ENCODE peak calls at places on chromosomes 6 and 20, in nine cellular contexts. I is A549, K is heart right ventricle, D is H7, P is adrenal gland, E is mucosa of descending colon, F is right cardiac atrium, V is choroid plexus epithelial cell, X is AG04450. Y is an unnamed sample.

GRCh38 chr6:79079425-79080130 is 1.5 kb upstream of the PHIP start:
- DNase-seq in I (no peak), D (peak; percentile 8), P (no peak), K (no peak), X (no peak), F (no peak), V (peak; percentile 58), E (no peak), Y (peak; percentile 10)

GRCh38 chr6:124881898-124882579 is 80.2 kb upstream of the RNF217 start:
- DNase-seq in X (peak; percentile 24), P (no peak), I (peak; percentile 47), D (peak; percentile 27), V (peak; percentile 74), E (no peak), K (no peak), F (peak; percentile 78), Y (peak; percentile 47)

GRCh38 chr20:58236612-58237317 is 8.3 kb upstream of the ANKRD60 start:
- DNase-seq in P (peak; percentile 84), X (no peak), K (peak; percentile 77), I (peak; percentile 67), V (peak; percentile 74), D (peak; percentile 92), F (peak; percentile 89), E (peak; percentile 73), Y (peak; percentile 64)

GRCh38 chr20:8095648-8096572 is 36.2 kb upstream of the PLCB1 start:
- DNase-seq in V (peak; percentile 80), D (no peak), I (no peak), K (no peak), P (no peak), X (no peak), F (no peak), E (no peak), Y (peak; percentile 37)

GRCh38 chr20:48052492-48052870 is 267.2 kb upstream of the SULF2 start:
- DNase-seq in D (no peak), V (no peak), E (no peak), P (no peak), F (no peak), K (no peak), X (no peak), I (no peak), Y (peak; percentile 45)

GRCh38 chr6:143157146-143157545 is 96.5 kb downstream of the AIG1 start:
- DNase-seq in K (no peak), F (no peak), P (no peak), I (no peak), X (no peak), V (no peak), D (no peak), E (no peak), Y (peak; percentile 39)

GRCh38 chr6:11279213-11279780 is 46.8 kb upstream of the NEDD9 start:
- DNase-seq in I (no peak), X (no peak), E (no peak), P (no peak), F (peak; percentile 54), K (no peak), V (no peak), D (no peak), Y (peak; percentile 68)

GRCh38 chr6:168419569-168419968 is 21.4 kb upstream of the SMOC2 start:
- DNase-seq in V (no peak), D (no peak), E (no peak), I (no peak), F (no peak), P (no peak), X (no peak), K (no peak), Y (no peak)

GRCh38 chr6:89287351-89288028 is 27.6 kb downstream of the GABRR2 start:
- DNase-seq in E (no peak), P (no peak), V (no peak), F (no peak), X (no peak), I (no peak), K (no peak), D (no peak), Y (no peak)

GRCh38 chr6:159533568-159533967 is 159.5 kb downstream of the SOD2 start:
- DNase-seq in K (no peak), X (no peak), I (no peak), F (no peak), D (no peak), P (no peak), E (no peak), V (no peak), Y (peak; percentile 9)

GRCh38 chr20:32539817-32540675 is 45.1 kb downstream of the NOL4L start:
- DNase-seq in X (no peak), I (no peak), V (no peak), P (no peak), K (no peak), E (peak; percentile 76), F (peak; percentile 73), D (no peak), Y (no peak)

GRCh38 chr6:127117979-127118504 is 429 bp upstream of the RSPO3 start:
- DNase-seq in K (no peak), V (no peak), D (peak; percentile 73), X (no peak), P (no peak), E (no peak), F (peak; percentile 44), I (no peak), Y (peak; percentile 31)

GRCh38 chr6:45626087-45626891 is 248.6 kb upstream of the SUPT3H start:
- DNase-seq in V (peak; percentile 58), I (no peak), P (no peak), K (no peak), E (no peak), F (no peak), D (no peak), X (peak; percentile 65), Y (peak; percentile 93)

GRCh38 chr20:44033344-44033743 is 118.7 kb downstream of the TOX2 start:
- DNase-seq in I (no peak), X (no peak), D (no peak), E (no peak), K (no peak), F (no peak), V (peak; percentile 50), P (no peak), Y (peak; percentile 45)

GRCh38 chr20:36153754-36154695 is 515 bp upstream of the EPB41L1 start:
- DNase-seq in D (peak; percentile 96), I (peak; percentile 60), P (peak; percentile 92), F (peak; percentile 96), X (no peak), V (peak; percentile 54), E (peak; percentile 82), K (peak; percentile 92), Y (peak; percentile 52)

GRCh38 chr6:22829070-22829469 is 259.7 kb downstream of the HDGFL1 start:
- DNase-seq in P (no peak), X (no peak), V (no peak), D (no peak), E (no peak), K (no peak), F (no peak), I (no peak), Y (no peak)

GRCh38 chr6:79431469-79431868 is 105.8 kb downstream of the LCA5 start:
- DNase-seq in F (no peak), I (peak; percentile 14), V (no peak), K (no peak), D (peak; percentile 42), X (no peak), P (no peak), E (no peak), Y (no peak)

GRCh38 chr6:4687989-4688947 is 87.9 kb upstream of the CDYL start:
- DNase-seq in D (peak; percentile 9), K (no peak), E (no peak), V (peak; percentile 87), I (peak; percentile 76), F (no peak), X (peak; percentile 42), P (peak; percentile 36), Y (peak; percentile 90)
- H3K4me3 ChIP-seq in D (no peak overlapping the region), K (peak overlapping the region; percentile 10), E (no peak overlapping the region), V (peak overlapping the region; percentile 28), I (peak overlapping the region; percentile 24), F (no peak overlapping the region), X (peak overlapping the region; percentile 33), P (no peak overlapping the region), Y (peak overlapping the region; percentile 31)

DNA sequence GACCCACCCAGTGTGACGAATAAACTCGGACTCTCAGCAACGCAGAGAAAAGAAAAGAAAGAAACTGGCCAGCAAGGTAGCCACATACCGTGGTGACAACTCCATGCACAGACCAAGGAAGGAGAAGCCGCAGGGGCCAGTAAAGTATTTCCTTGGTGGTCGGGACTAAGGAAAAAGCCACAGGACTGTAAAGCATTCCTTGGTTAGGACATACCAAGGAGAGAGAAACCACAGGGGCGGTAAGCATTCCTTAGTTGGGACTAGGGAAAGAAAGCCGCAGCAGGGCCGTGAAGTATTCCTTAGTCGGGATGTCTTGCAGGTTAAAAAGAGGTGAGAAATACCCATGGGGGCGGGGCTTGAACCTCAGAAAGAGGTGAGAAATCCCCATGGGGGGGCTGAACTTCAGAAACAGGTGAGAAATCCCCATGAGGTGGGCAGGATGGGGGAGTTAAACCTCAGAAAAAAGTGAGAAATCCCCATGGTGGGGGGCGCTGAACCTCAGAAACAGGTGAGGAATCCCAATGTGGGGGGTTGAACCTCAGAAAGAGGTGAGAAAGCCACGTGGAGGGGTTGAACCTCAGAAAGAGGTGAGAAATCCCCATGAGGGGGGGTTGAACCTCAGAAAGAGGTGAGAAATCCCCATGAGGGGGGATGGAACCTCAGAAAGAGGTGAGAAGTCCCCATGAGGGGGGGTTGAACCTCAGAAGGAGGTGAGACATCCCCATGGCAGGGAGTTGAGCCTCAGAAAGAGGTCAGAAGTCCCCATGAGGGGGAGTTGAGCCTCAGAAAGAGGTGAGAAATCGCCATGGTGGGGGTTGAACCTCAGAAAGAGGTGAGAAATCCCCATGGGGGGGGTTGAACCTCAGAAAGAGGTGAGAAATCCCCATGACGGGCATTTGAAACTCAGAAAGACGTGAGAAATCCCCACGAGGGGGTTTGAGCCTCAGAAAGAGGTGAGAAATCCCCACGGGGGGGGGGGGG is 14.0 kb upstream of the GOPC start:
- DNase-seq in V (peak; percentile 77), F (no peak), X (no peak), E (no peak), I (no peak), P (no peak), K (no peak), D (peak; percentile 28), Y (peak; percentile 49)
- H3K4me3 ChIP-seq in V (peak overlapping the region; percentile 28), F (no peak overlapping the region), X (no peak overlapping the region), E (no peak overlapping the region), I (no peak overlapping the region), P (no peak overlapping the region), K (no peak overlapping the region), D (no peak overlapping the region), Y (no peak overlapping the region)

DNA sequence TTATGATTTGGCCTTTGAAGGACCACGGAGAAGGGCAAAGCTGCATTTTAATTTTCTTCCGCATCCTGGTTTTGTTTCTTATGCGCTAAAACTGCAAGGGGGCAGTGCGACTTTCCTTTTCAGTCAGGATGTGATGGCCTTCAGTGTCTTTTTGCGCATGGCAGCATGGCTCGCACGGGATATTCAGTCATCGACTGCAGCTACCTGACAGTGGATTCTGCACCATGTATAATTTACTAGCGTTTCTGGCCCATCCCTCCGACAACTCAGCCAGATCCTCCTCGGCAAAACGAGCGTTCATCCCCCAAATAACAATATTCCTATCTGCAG is 2.2 kb downstream of the LAMP5 start:
- DNase-seq in P (no peak), I (no peak), K (no peak), D (peak; percentile 17), X (no peak), V (no peak), F (no peak), E (no peak), Y (no peak)
- H3K4me3 ChIP-seq in P (no peak overlapping the region), I (no peak overlapping the region), K (peak overlapping the region; percentile 40), D (peak overlapping the region; percentile 42), X (no peak overlapping the region), V (no peak overlapping the region), F (no peak overlapping the region), E (no peak overlapping the region), Y (no peak overlapping the region)

DNA sequence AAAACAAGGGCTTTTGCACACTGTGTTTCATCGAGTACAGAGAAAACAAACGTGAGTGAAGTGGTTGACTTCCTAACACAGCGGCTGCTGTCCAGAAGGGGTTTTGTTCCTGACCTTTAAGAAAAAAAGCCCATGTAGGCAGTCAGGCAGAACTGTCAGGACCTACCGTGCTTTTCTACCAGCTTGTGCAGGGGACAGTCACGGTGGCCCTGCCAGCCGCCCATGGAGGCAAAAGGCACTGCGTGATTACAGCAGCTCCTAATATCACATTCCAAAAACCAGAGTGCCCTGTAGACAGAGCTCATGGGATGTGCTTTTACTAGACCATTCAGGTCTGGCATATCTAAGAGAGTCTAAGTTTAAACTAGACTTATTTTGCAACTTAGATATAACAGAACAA is 12.2 kb downstream of the TNFAIP3 start:
- DNase-seq in E (no peak), I (no peak), P (no peak), F (no peak), D (peak; percentile 31), V (no peak), X (no peak), K (no peak), Y (no peak)
- H3K4me3 ChIP-seq in E (no peak overlapping the region), I (no peak overlapping the region), P (no peak overlapping the region), F (no peak overlapping the region), D (no peak overlapping the region), V (no peak overlapping the region), X (no peak overlapping the region), K (no peak overlapping the region), Y (no peak overlapping the region)

Y was measured in fibroblast of villous mesenchyme.